ENCODE peak calls at places on chromosomes 1 and 21, in seven cellular contexts. One of them, this sample, is unnamed.

GRCh38 chr1:25819496-25820246 is at the start of gene MTFR1L:
- DNase-seq in A549: peak
- DNase-seq in HCT116: peak
- DNase-seq in K562: peak
- DNase-seq in HepG2: peak
- DNase-seq in H1: peak
- DNase-seq in GM12878: peak
- DNase-seq in this sample: peak

GRCh38 chr1:203039609-203040517 is 13.6 kb downstream of the PPFIA4 start:
- DNase-seq in A549: peak
- DNase-seq in HCT116: no peak
- DNase-seq in K562: peak
- DNase-seq in HepG2: no peak
- DNase-seq in H1: peak
- DNase-seq in GM12878: no peak
- DNase-seq in this sample: peak

GRCh38 chr1:87922885-87923284 is 594.2 kb downstream of the LMO4 start:
- DNase-seq in A549: no peak
- DNase-seq in HCT116: no peak
- DNase-seq in K562: no peak
- DNase-seq in HepG2: no peak
- DNase-seq in H1: no peak
- DNase-seq in GM12878: no peak
- DNase-seq in this sample: no peak

GRCh38 chr1:243595527-243596206 is 254.4 kb downstream of the AKT3 start:
- DNase-seq in A549: no peak
- DNase-seq in HCT116: no peak
- DNase-seq in K562: no peak
- DNase-seq in HepG2: no peak
- DNase-seq in H1: no peak
- DNase-seq in GM12878: no peak
- DNase-seq in this sample: peak

GRCh38 chr1:14476170-14476955 is 122.1 kb upstream of the KAZN start:
- DNase-seq in A549: no peak
- DNase-seq in HCT116: no peak
- DNase-seq in K562: no peak
- DNase-seq in HepG2: no peak
- DNase-seq in H1: no peak
- DNase-seq in GM12878: no peak
- DNase-seq in this sample: no peak

GRCh38 chr1:84012018-84012417 is 13.1 kb upstream of the TTLL7 start:
- DNase-seq in A549: no peak
- DNase-seq in HCT116: no peak
- DNase-seq in K562: no peak
- DNase-seq in HepG2: no peak
- DNase-seq in H1: no peak
- DNase-seq in GM12878: no peak
- DNase-seq in this sample: no peak

GRCh38 chr21:31299291-31300147 is 44.5 kb downstream of the TIAM1 start:
- DNase-seq in A549: no peak
- DNase-seq in HCT116: no peak
- DNase-seq in K562: no peak
- DNase-seq in HepG2: peak
- DNase-seq in H1: no peak
- DNase-seq in GM12878: peak
- DNase-seq in this sample: no peak

GRCh38 chr1:38274974-38275373 is 228.4 kb upstream of the POU3F1 start:
- DNase-seq in A549: no peak
- DNase-seq in HCT116: no peak
- DNase-seq in K562: no peak
- DNase-seq in HepG2: no peak
- DNase-seq in H1: no peak
- DNase-seq in GM12878: no peak
- DNase-seq in this sample: no peak

GRCh38 chr1:91066545-91066944 is 44.7 kb upstream of the ZNF644 start:
- DNase-seq in A549: no peak
- DNase-seq in HCT116: no peak
- DNase-seq in K562: no peak
- DNase-seq in HepG2: no peak
- DNase-seq in H1: no peak
- DNase-seq in GM12878: no peak
- DNase-seq in this sample: no peak

GRCh38 chr1:156429308-156430060 is 60.5 kb downstream of the RHBG start:
- DNase-seq in A549: no peak
- DNase-seq in HCT116: no peak
- DNase-seq in K562: no peak
- DNase-seq in HepG2: no peak
- DNase-seq in H1: no peak
- DNase-seq in GM12878: no peak
- DNase-seq in this sample: no peak

DNA sequence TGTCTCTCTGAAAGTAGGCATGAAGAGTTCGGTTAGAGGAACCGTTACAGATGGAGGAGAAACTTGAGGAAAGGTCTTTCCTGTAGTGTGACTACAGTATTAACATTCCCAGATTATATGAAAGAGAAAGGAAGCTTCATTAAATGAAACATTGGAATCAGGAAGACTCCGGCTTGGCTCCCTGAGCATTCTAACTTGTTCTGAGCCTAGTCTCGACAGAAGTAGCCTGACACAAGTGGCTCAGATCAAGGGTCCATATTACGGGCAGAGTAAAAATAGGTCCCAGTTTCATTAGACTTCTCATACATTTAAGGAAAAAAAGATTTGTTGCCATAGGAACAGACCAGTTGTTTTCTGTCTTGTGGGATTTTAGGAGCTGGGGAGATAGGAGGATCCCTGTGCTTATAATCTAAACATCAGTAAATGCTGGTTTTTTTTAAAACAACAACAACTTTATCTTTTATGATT is 12.8 kb downstream of the SMAP2 start:
- DNase-seq in A549: no peak
- DNase-seq in HCT116: no peak
- DNase-seq in K562: no peak
- DNase-seq in HepG2: no peak
- DNase-seq in H1: no peak
- DNase-seq in GM12878: no peak
- DNase-seq in this sample: no peak
- TF ChIP-seq POLR2A in A549: no peak
- TF ChIP-seq POLR2A in HCT116: no peak
- TF ChIP-seq POLR2A in K562: no peak
- TF ChIP-seq POLR2A in HepG2: no peak
- TF ChIP-seq POLR2A in H1: no peak
- TF ChIP-seq POLR2A in GM12878: no peak
- TF ChIP-seq POLR2A in this sample: no peak

GRCh38 chr1:245247791-245248789 is 93.3 kb downstream of the KIF26B start:
- DNase-seq in A549: no peak
- DNase-seq in HCT116: no peak
- DNase-seq in K562: no peak
- DNase-seq in HepG2: no peak
- DNase-seq in H1: peak
- DNase-seq in GM12878: no peak
- DNase-seq in this sample: no peak
- TF ChIP-seq MAX in A549: no peak
- TF ChIP-seq MAX in HCT116: no peak
- TF ChIP-seq MAX in K562: no peak
- TF ChIP-seq MAX in HepG2: no peak
- TF ChIP-seq MAX in H1: no peak
- TF ChIP-seq MAX in GM12878: no peak
- TF ChIP-seq MAX in this sample: peak

DNA sequence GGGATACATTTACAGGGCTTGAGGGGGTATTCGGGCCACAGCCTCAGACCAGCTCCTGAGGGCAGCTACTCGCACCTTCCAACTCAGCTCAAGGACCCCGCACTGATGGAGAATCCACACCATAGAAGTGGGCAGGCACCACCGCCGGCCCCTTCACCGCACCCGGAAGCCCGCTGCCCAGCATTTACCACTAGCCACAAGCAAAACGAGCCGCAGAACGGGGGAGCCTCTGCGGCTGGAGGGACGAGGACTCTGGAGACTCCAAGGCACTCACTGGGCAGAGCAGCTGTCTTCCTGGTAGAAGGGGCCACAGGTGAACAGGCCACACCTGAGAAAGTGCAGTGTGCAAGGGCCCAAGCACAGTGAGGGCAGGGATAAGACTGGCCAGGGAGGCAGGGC is 5.4 kb downstream of the UBE2J2 start:
- DNase-seq in A549: no peak
- DNase-seq in HCT116: no peak
- DNase-seq in K562: no peak
- DNase-seq in HepG2: no peak
- DNase-seq in H1: no peak
- DNase-seq in GM12878: no peak
- DNase-seq in this sample: no peak
- H3K4me3 ChIP-seq in A549: no peak
- H3K4me3 ChIP-seq in HCT116: no peak
- H3K4me3 ChIP-seq in K562: no peak
- H3K4me3 ChIP-seq in HepG2: no peak
- H3K4me3 ChIP-seq in H1: no peak
- H3K4me3 ChIP-seq in GM12878: no peak
- H3K4me3 ChIP-seq in this sample: no peak

GRCh38 chr1:151006331-151007052 is at the start of gene MINDY1:
- DNase-seq in A549: peak
- DNase-seq in HCT116: peak
- DNase-seq in K562: peak
- DNase-seq in HepG2: peak
- DNase-seq in H1: peak
- DNase-seq in GM12878: peak
- DNase-seq in this sample: peak
- TF ChIP-seq POLR2A in A549: no peak
- TF ChIP-seq POLR2A in HCT116: no peak
- TF ChIP-seq POLR2A in K562: peak
- TF ChIP-seq POLR2A in HepG2: peak
- TF ChIP-seq POLR2A in H1: peak
- TF ChIP-seq POLR2A in GM12878: peak
- TF ChIP-seq POLR2A in this sample: peak

GRCh38 chr1:9196129-9197040 is 38.2 kb upstream of the H6PD start:
- DNase-seq in A549: peak
- DNase-seq in HCT116: no peak
- DNase-seq in K562: peak
- DNase-seq in HepG2: peak
- DNase-seq in H1: peak
- DNase-seq in GM12878: peak
- DNase-seq in this sample: peak
- TF ChIP-seq MAX in A549: no peak
- TF ChIP-seq MAX in HCT116: no peak
- TF ChIP-seq MAX in K562: no peak
- TF ChIP-seq MAX in HepG2: no peak
- TF ChIP-seq MAX in H1: no peak
- TF ChIP-seq MAX in GM12878: no peak
- TF ChIP-seq MAX in this sample: peak

GRCh38 chr21:35026617-35027557 is 22.2 kb downstream of the RUNX1 start:
- DNase-seq in A549: peak
- DNase-seq in HCT116: no peak
- DNase-seq in K562: peak
- DNase-seq in HepG2: peak
- DNase-seq in H1: peak
- DNase-seq in GM12878: no peak
- DNase-seq in this sample: peak

GRCh38 chr21:35026153-35026499 is 23.0 kb downstream of the RUNX1 start:
- DNase-seq in A549: no peak
- DNase-seq in HCT116: no peak
- DNase-seq in K562: no peak
- DNase-seq in HepG2: no peak
- DNase-seq in H1: no peak
- DNase-seq in GM12878: no peak
- DNase-seq in this sample: peak

GRCh38 chr21:35024071-35024420 is 25.1 kb downstream of the RUNX1 start:
- DNase-seq in A549: peak
- DNase-seq in HCT116: no peak
- DNase-seq in K562: no peak
- DNase-seq in HepG2: peak
- DNase-seq in H1: no peak
- DNase-seq in GM12878: no peak
- DNase-seq in this sample: no peak

GRCh38 chr21:35024475-35024874 is 24.6 kb downstream of the RUNX1 start:
- DNase-seq in A549: no peak
- DNase-seq in HCT116: no peak
- DNase-seq in K562: no peak
- DNase-seq in HepG2: no peak
- DNase-seq in H1: no peak
- DNase-seq in GM12878: no peak
- DNase-seq in this sample: no peak

GRCh38 chr21:35025206-35026152 is 23.6 kb downstream of the RUNX1 start:
- DNase-seq in A549: no peak
- DNase-seq in HCT116: no peak
- DNase-seq in K562: no peak
- DNase-seq in HepG2: no peak
- DNase-seq in H1: no peak
- DNase-seq in GM12878: no peak
- DNase-seq in this sample: peak
- H3K4me3 ChIP-seq in A549: no peak
- H3K4me3 ChIP-seq in HCT116: no peak
- H3K4me3 ChIP-seq in K562: no peak
- H3K4me3 ChIP-seq in HepG2: no peak
- H3K4me3 ChIP-seq in H1: no peak
- H3K4me3 ChIP-seq in GM12878: no peak
- H3K4me3 ChIP-seq in this sample: peak

DNA sequence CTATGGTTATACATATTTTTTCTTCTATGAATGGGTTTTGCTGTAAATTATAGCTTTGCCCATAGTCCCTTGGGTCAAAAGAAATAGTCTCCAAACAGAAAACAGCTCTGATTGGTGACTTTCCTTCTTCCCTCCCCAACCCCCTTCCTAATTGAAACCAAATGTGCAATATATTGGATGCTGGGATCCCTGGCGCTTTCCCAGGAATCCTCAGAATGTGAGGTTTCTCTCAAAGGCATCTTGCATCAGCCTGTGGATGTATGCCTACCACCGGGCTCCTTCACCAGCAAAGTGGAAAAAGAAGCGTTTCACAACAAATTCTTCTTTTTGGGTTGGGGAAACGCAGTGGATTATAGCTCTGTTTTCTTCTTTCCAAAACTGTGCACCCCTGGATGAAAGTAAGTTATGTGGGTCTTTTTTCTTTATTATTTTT is at the start of gene DDR2:
- DNase-seq in A549: no peak
- DNase-seq in HCT116: no peak
- DNase-seq in K562: no peak
- DNase-seq in HepG2: no peak
- DNase-seq in H1: no peak
- DNase-seq in GM12878: no peak
- DNase-seq in this sample: no peak
- TF ChIP-seq POLR2A in A549: no peak
- TF ChIP-seq POLR2A in HCT116: no peak
- TF ChIP-seq POLR2A in K562: no peak
- TF ChIP-seq POLR2A in HepG2: no peak
- TF ChIP-seq POLR2A in H1: no peak
- TF ChIP-seq POLR2A in GM12878: no peak
- TF ChIP-seq POLR2A in this sample: no peak

This sample was measured in NB4.